ENCODE peak calls at places on chromosomes 16 and 17, in four cellular contexts. One of them, this sample, is unnamed.

GRCh38 chr17:79810138-79811027 is 13.5 kb upstream of the CBX8 start:
- DNase-seq in SK-N-SH: peak
- DNase-seq in WTC11: peak
- DNase-seq in H1: no peak
- DNase-seq in this sample: peak

GRCh38 chr17:33949100-33949499 is 306.0 kb upstream of the CCL2 start:
- DNase-seq in WTC11: peak
- DNase-seq in H1: peak
- DNase-seq in SK-N-SH: peak
- DNase-seq in this sample: peak

GRCh38 chr17:40178660-40179059 is 1.4 kb downstream of the RAPGEFL1 start:
- DNase-seq in WTC11: no peak
- DNase-seq in H1: no peak
- DNase-seq in SK-N-SH: no peak
- DNase-seq in this sample: no peak

GRCh38 chr16:54052271-54052670 is 234.3 kb downstream of the IRX3 start:
- DNase-seq in H1: no peak
- DNase-seq in SK-N-SH: no peak
- DNase-seq in WTC11: no peak
- DNase-seq in this sample: no peak

GRCh38 chr17:32854834-32855389 is 22.0 kb downstream of the MYO1D start:
- DNase-seq in H1: no peak
- DNase-seq in WTC11: no peak
- DNase-seq in SK-N-SH: no peak
- DNase-seq in this sample: no peak

GRCh38 chr17:73335591-73336503 is 24.0 kb upstream of the CDC42EP4 start:
- DNase-seq in SK-N-SH: peak
- DNase-seq in WTC11: no peak
- DNase-seq in H1: no peak
- DNase-seq in this sample: no peak

GRCh38 chr16:35689764-35690163 is 2230.4 kb downstream of the TP53TG3F start:
- DNase-seq in WTC11: no peak
- DNase-seq in SK-N-SH: no peak
- DNase-seq in H1: no peak
- DNase-seq in this sample: no peak

GRCh38 chr17:57138956-57139576 is 54.0 kb downstream of the AKAP1 start:
- DNase-seq in WTC11: no peak
- DNase-seq in SK-N-SH: no peak
- DNase-seq in H1: no peak
- DNase-seq in this sample: peak

GRCh38 chr16:58563235-58563634 is 47.9 kb downstream of the SETD6 start:
- DNase-seq in H1: no peak
- DNase-seq in WTC11: no peak
- DNase-seq in SK-N-SH: no peak
- DNase-seq in this sample: no peak

GRCh38 chr17:74161501-74161850 is 42.0 kb upstream of the RPL38 start:
- DNase-seq in H1: no peak
- DNase-seq in SK-N-SH: no peak
- DNase-seq in WTC11: no peak
- DNase-seq in this sample: no peak

GRCh38 chr17:75191584-75191983 is 8.8 kb upstream of the SUMO2 start:
- DNase-seq in SK-N-SH: no peak
- DNase-seq in H1: no peak
- DNase-seq in WTC11: no peak
- DNase-seq in this sample: no peak
- TF ChIP-seq TEAD4 in SK-N-SH: no peak
- TF ChIP-seq TEAD4 in H1: no peak
- TF ChIP-seq TEAD4 in WTC11: no peak
- TF ChIP-seq TEAD4 in this sample: no peak

GRCh38 chr17:49775546-49776260 is 11.8 kb upstream of the FAM117A start:
- DNase-seq in SK-N-SH: no peak
- DNase-seq in WTC11: no peak
- DNase-seq in H1: no peak
- DNase-seq in this sample: no peak

GRCh38 chr17:49783051-49783715 is 5.3 kb upstream of the KAT7 start:
- DNase-seq in H1: no peak
- DNase-seq in WTC11: no peak
- DNase-seq in SK-N-SH: no peak
- DNase-seq in this sample: no peak

GRCh38 chr17:49776864-49777263 is 11.6 kb upstream of the KAT7 start:
- DNase-seq in H1: no peak
- DNase-seq in WTC11: no peak
- DNase-seq in SK-N-SH: no peak
- DNase-seq in this sample: no peak

GRCh38 chr17:49777577-49777976 is 10.9 kb upstream of the KAT7 start:
- DNase-seq in H1: no peak
- DNase-seq in WTC11: no peak
- DNase-seq in SK-N-SH: no peak
- DNase-seq in this sample: no peak

GRCh38 chr17:49779730-49780220 is 8.7 kb upstream of the KAT7 start:
- DNase-seq in H1: no peak
- DNase-seq in WTC11: no peak
- DNase-seq in SK-N-SH: peak
- DNase-seq in this sample: peak
- TF ChIP-seq TEAD4 in H1: no peak
- TF ChIP-seq TEAD4 in WTC11: no peak
- TF ChIP-seq TEAD4 in SK-N-SH: no peak
- TF ChIP-seq TEAD4 in this sample: no peak

DNA sequence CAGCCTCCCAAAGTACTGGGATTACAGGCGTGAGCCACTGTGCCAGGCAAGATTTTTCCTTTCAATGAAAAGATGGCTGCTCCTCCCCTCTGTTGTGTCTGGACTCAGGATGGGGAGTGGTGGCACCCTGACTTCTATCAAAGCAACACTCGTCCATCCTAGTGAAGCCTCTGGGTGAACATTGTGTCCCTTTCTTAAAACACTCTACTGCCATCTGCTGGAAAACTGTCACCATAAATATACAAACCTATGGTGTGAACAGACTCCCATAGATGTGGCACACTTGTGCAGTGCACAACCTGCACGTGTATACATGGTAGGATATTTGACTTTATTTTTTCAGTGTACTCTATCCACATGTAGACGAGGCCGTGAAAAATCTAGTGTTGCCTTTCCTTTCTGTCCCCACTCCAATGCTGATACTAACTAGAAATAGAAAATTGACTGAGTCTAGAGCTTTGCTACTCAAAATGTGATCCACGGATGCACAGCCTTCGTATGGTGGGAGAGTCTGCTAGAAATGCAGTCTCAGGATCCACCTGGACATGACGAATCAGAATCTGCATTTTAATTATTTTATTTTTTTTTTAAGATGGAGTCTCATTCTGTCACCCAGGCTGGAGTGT is 55.9 kb upstream of the PLCG2 start:
- DNase-seq in WTC11: no peak
- DNase-seq in SK-N-SH: peak
- DNase-seq in H1: no peak
- DNase-seq in this sample: peak
- TF ChIP-seq TEAD4 in WTC11: no peak
- TF ChIP-seq TEAD4 in SK-N-SH: no peak
- TF ChIP-seq TEAD4 in H1: no peak
- TF ChIP-seq TEAD4 in this sample: no peak

GRCh38 chr16:7914738-7915137 is 582.1 kb downstream of the RBFOX1 start:
- DNase-seq in WTC11: no peak
- DNase-seq in SK-N-SH: no peak
- DNase-seq in H1: no peak
- DNase-seq in this sample: no peak
- TF ChIP-seq TEAD4 in WTC11: no peak
- TF ChIP-seq TEAD4 in SK-N-SH: no peak
- TF ChIP-seq TEAD4 in H1: no peak
- TF ChIP-seq TEAD4 in this sample: no peak

DNA sequence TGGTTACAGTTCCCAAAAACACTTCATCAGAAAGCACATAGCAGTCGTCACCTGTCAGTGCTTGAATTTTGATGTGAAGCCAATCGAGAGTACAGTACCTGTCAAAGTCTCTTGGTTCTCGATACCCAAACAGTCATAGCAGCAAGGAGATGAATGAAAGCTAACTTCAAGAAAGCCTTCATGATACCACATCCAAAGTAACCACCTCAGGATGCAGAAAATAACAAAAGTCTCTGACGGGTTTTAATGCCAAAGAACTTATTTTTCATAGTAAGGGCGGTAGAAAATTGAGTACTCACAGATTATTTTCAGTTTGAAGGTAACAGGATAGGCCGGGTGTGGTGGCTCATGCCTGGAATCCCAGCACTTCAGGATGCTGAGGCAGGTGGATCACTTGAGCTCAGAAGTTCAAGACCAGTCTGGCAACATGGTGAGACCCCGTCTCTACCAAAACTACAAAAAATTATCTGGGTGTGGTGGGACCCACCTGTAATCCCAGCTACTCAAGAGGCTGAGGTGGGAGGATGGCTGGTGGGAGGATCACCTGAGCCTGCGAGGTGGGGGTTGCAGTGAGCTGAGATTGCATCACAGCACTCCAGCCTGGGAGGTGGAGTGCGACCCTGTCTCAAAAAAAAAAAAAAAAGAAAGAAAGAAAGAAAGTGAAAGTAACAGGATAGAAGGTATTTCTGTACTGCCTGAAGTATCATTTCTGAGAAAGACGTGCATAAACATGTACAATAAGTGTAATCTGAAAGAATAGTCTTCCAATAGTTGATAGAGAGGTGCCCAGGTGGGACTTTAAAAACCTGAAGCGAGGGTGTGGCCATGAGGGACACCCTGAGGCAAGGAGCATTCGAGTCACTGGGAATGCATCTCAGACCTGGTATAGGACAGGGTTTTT is 15.4 kb downstream of the MFSD11 start:
- DNase-seq in WTC11: no peak
- DNase-seq in H1: no peak
- DNase-seq in SK-N-SH: no peak
- DNase-seq in this sample: no peak
- TF ChIP-seq TEAD4 in WTC11: no peak
- TF ChIP-seq TEAD4 in H1: no peak
- TF ChIP-seq TEAD4 in SK-N-SH: no peak
- TF ChIP-seq TEAD4 in this sample: no peak

This sample was measured in K562.